ENCODE peak calls at places on chromosomes 5 and 9, in four cellular contexts. One of them, this sample, is unnamed.

GRCh38 chr5:83441752-83442151 is 29.8 kb upstream of the VCAN start:
- DNase-seq in IMR-90: no peak
- DNase-seq in K562: no peak
- DNase-seq in GM12878: peak
- DNase-seq in this sample: no peak

GRCh38 chr5:79146352-79146751 is 34.7 kb downstream of the BHMT start:
- DNase-seq in IMR-90: peak
- DNase-seq in K562: no peak
- DNase-seq in GM12878: no peak
- DNase-seq in this sample: no peak

GRCh38 chr9:21761309-21761901 is 41.0 kb upstream of the MTAP start:
- DNase-seq in IMR-90: no peak
- DNase-seq in K562: no peak
- DNase-seq in GM12878: peak
- DNase-seq in this sample: no peak

GRCh38 chr5:71528206-71528605 is 58.9 kb upstream of the MCCC2 start:
- DNase-seq in IMR-90: peak
- DNase-seq in K562: no peak
- DNase-seq in GM12878: no peak
- DNase-seq in this sample: no peak

GRCh38 chr5:139495644-139496435 is 13.3 kb upstream of the STING1 start:
- DNase-seq in IMR-90: peak
- DNase-seq in K562: peak
- DNase-seq in GM12878: no peak
- DNase-seq in this sample: no peak

GRCh38 chr5:136053336-136054121 is 24.7 kb downstream of the TGFBI start:
- DNase-seq in IMR-90: peak
- DNase-seq in K562: peak
- DNase-seq in GM12878: no peak
- DNase-seq in this sample: peak

GRCh38 chr9:127505396-127506116 is 54.2 kb downstream of the LRSAM1 start:
- DNase-seq in IMR-90: no peak
- DNase-seq in K562: peak
- DNase-seq in GM12878: no peak
- DNase-seq in this sample: peak

GRCh38 chr5:94329115-94329514 is 289.3 kb downstream of the KIAA0825 start:
- DNase-seq in IMR-90: no peak
- DNase-seq in K562: no peak
- DNase-seq in GM12878: no peak
- DNase-seq in this sample: no peak

GRCh38 chr5:54234304-54234938 is 76.0 kb downstream of the ARL15 start:
- DNase-seq in IMR-90: peak
- DNase-seq in K562: no peak
- DNase-seq in GM12878: no peak
- DNase-seq in this sample: peak

GRCh38 chr5:130479045-130479804 is 575.0 kb downstream of the CHSY3 start:
- DNase-seq in IMR-90: no peak
- DNase-seq in K562: no peak
- DNase-seq in GM12878: no peak
- DNase-seq in this sample: no peak

GRCh38 chr9:34675048-34675714 is 12.7 kb upstream of the CCL27 start:
- DNase-seq in IMR-90: peak
- DNase-seq in K562: peak
- DNase-seq in GM12878: no peak
- DNase-seq in this sample: peak

GRCh38 chr5:24633705-24634325 is 11.0 kb downstream of the CDH10 start:
- DNase-seq in IMR-90: peak
- DNase-seq in K562: peak
- DNase-seq in GM12878: no peak
- DNase-seq in this sample: peak

GRCh38 chr5:9716838-9717281 is 86.7 kb upstream of the TAS2R1 start:
- DNase-seq in IMR-90: peak
- DNase-seq in K562: no peak
- DNase-seq in GM12878: peak
- DNase-seq in this sample: no peak

GRCh38 chr5:180251141-180251540 is 40.7 kb downstream of the MAPK9 start:
- DNase-seq in IMR-90: no peak
- DNase-seq in K562: no peak
- DNase-seq in GM12878: no peak
- DNase-seq in this sample: no peak

GRCh38 chr5:16229357-16229940 is 49.9 kb upstream of the MARCHF11 start:
- DNase-seq in IMR-90: no peak
- DNase-seq in K562: no peak
- DNase-seq in GM12878: no peak
- DNase-seq in this sample: no peak

GRCh38 chr9:80605129-80605528 is 1033.4 kb downstream of the TLE4 start:
- DNase-seq in IMR-90: peak
- DNase-seq in K562: no peak
- DNase-seq in GM12878: no peak
- DNase-seq in this sample: peak

GRCh38 chr5:38500861-38501260 is 55.6 kb downstream of the LIFR start:
- DNase-seq in IMR-90: peak
- DNase-seq in K562: no peak
- DNase-seq in GM12878: no peak
- DNase-seq in this sample: no peak

GRCh38 chr5:148967783-148968182 is 95.1 kb downstream of the SH3TC2 start:
- DNase-seq in IMR-90: no peak
- DNase-seq in K562: no peak
- DNase-seq in GM12878: no peak
- DNase-seq in this sample: no peak

GRCh38 chr9:126435626-126436025 is 109.0 kb downstream of the MVB12B start:
- DNase-seq in IMR-90: no peak
- DNase-seq in K562: no peak
- DNase-seq in GM12878: no peak
- DNase-seq in this sample: no peak

GRCh38 chr5:148620696-148621095 is 33.6 kb downstream of the HTR4 start:
- DNase-seq in IMR-90: no peak
- DNase-seq in K562: peak
- DNase-seq in GM12878: no peak
- DNase-seq in this sample: no peak

GRCh38 chr5:106481375-106481774 is 1189.4 kb downstream of the EFNA5 start:
- DNase-seq in IMR-90: peak
- DNase-seq in K562: no peak
- DNase-seq in GM12878: no peak
- DNase-seq in this sample: no peak

GRCh38 chr9:36080519-36080918 is 43.8 kb downstream of the RECK start:
- DNase-seq in IMR-90: no peak
- DNase-seq in K562: no peak
- DNase-seq in GM12878: no peak
- DNase-seq in this sample: no peak

GRCh38 chr5:139392678-139393496 is 2.0 kb downstream of the PROB1 start:
- DNase-seq in IMR-90: no peak
- DNase-seq in K562: no peak
- DNase-seq in GM12878: no peak
- DNase-seq in this sample: peak

GRCh38 chr9:123063172-123063508 is 29.7 kb downstream of the GPR21 start:
- DNase-seq in IMR-90: peak
- DNase-seq in K562: no peak
- DNase-seq in GM12878: no peak
- DNase-seq in this sample: no peak

GRCh38 chr9:121997791-121998190 is 95.3 kb downstream of the TTLL11 start:
- DNase-seq in IMR-90: peak
- DNase-seq in K562: no peak
- DNase-seq in GM12878: no peak
- DNase-seq in this sample: no peak
- TF ChIP-seq CEBPB in IMR-90: no peak
- TF ChIP-seq CEBPB in K562: no peak
- TF ChIP-seq CEBPB in GM12878: no peak
- TF ChIP-seq CEBPB in this sample: no peak

GRCh38 chr9:17401858-17402257 is 177.0 kb upstream of the SH3GL2 start:
- DNase-seq in IMR-90: peak
- DNase-seq in K562: no peak
- DNase-seq in GM12878: no peak
- DNase-seq in this sample: no peak
- TF ChIP-seq RCOR1 in IMR-90: no peak
- TF ChIP-seq RCOR1 in K562: no peak
- TF ChIP-seq RCOR1 in GM12878: no peak
- TF ChIP-seq RCOR1 in this sample: no peak

GRCh38 chr9:31470051-31470450 is 914.4 kb upstream of the ACO1 start:
- DNase-seq in IMR-90: no peak
- DNase-seq in K562: no peak
- DNase-seq in GM12878: no peak
- DNase-seq in this sample: no peak
- TF ChIP-seq CEBPB in IMR-90: no peak
- TF ChIP-seq CEBPB in K562: no peak
- TF ChIP-seq CEBPB in GM12878: no peak
- TF ChIP-seq CEBPB in this sample: no peak

GRCh38 chr9:107750741-107751521 is 261.4 kb upstream of the KLF4 start:
- DNase-seq in IMR-90: peak
- DNase-seq in K562: no peak
- DNase-seq in GM12878: no peak
- DNase-seq in this sample: peak

GRCh38 chr9:107755267-107755666 is 265.7 kb upstream of the KLF4 start:
- DNase-seq in IMR-90: peak
- DNase-seq in K562: no peak
- DNase-seq in GM12878: no peak
- DNase-seq in this sample: no peak

GRCh38 chr9:107756091-107756490 is 266.5 kb upstream of the KLF4 start:
- DNase-seq in IMR-90: no peak
- DNase-seq in K562: no peak
- DNase-seq in GM12878: no peak
- DNase-seq in this sample: no peak

GRCh38 chr9:107749787-107750444 is 260.3 kb upstream of the KLF4 start:
- DNase-seq in IMR-90: peak
- DNase-seq in K562: peak
- DNase-seq in GM12878: no peak
- DNase-seq in this sample: peak

GRCh38 chr9:107751522-107752235 is 262.1 kb upstream of the KLF4 start:
- DNase-seq in IMR-90: peak
- DNase-seq in K562: no peak
- DNase-seq in GM12878: peak
- DNase-seq in this sample: peak
- TF ChIP-seq RCOR1 in IMR-90: no peak
- TF ChIP-seq RCOR1 in K562: no peak
- TF ChIP-seq RCOR1 in GM12878: no peak
- TF ChIP-seq RCOR1 in this sample: no peak

GRCh38 chr5:90473321-90474234 is 993 bp downstream of the MBLAC2 start:
- DNase-seq in IMR-90: peak
- DNase-seq in K562: peak
- DNase-seq in GM12878: no peak
- DNase-seq in this sample: peak
- TF ChIP-seq CEBPB in IMR-90: no peak
- TF ChIP-seq CEBPB in K562: no peak
- TF ChIP-seq CEBPB in GM12878: no peak
- TF ChIP-seq CEBPB in this sample: no peak

GRCh38 chr5:39580702-39581498 is 156.1 kb upstream of the DAB2 start:
- DNase-seq in IMR-90: peak
- DNase-seq in K562: no peak
- DNase-seq in GM12878: no peak
- DNase-seq in this sample: no peak

GRCh38 chr5:39584921-39585320 is 160.1 kb upstream of the DAB2 start:
- DNase-seq in IMR-90: peak
- DNase-seq in K562: no peak
- DNase-seq in GM12878: no peak
- DNase-seq in this sample: no peak

GRCh38 chr5:39579750-39580149 is 155.0 kb upstream of the DAB2 start:
- DNase-seq in IMR-90: no peak
- DNase-seq in K562: no peak
- DNase-seq in GM12878: no peak
- DNase-seq in this sample: no peak

DNA sequence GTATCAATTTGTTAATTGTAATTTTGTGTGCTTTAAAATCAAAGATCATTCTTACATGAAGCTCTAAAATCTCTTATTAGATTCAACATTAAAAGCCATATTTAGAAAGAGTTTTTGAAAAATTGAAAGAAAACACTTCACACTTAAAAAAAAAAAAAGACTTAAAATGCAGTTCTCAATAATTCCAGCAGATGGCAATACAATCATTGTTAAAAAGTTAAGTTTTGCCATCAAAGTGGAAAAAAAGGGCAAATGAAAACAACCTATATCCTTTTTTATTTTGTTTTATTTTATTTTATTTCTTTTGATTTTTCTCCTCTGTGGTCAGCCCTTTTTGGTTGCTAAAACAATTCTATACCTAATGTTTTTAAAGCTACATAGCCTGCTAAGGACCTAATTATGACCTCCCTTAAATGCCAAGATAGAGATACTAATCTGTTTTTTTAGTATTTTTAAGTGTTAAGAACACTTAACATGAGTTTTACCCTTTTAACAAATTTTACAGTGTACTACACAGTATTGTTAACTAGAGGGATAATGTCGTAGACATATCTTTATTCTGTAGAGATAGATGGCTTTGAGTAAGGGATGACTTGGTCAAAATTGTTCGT is 154.2 kb upstream of the DAB2 start:
- DNase-seq in IMR-90: peak
- DNase-seq in K562: no peak
- DNase-seq in GM12878: no peak
- DNase-seq in this sample: peak
- TF ChIP-seq RCOR1 in IMR-90: no peak
- TF ChIP-seq RCOR1 in K562: no peak
- TF ChIP-seq RCOR1 in GM12878: no peak
- TF ChIP-seq RCOR1 in this sample: no peak

This sample was measured in A549.